ENCODE peak calls at places on chromosomes 16 and 17, in nine cellular contexts. E is heart right ventricle, X is AG09309, N is lung, B is cardiac muscle cell, F is endodermal cell, R is BJ, L is dorsolateral prefrontal cortex, I is GM13977. O is an unnamed sample.

GRCh38 chr17:1947743-1948516 is 77.2 kb downstream of the RTN4RL1 start:
- DNase-seq in I (no peak), R (no peak), N (no peak), L (no peak), B (no peak), X (no peak), E (no peak), F (no peak), O (no peak)

GRCh38 chr17:7834554-7834890 is 505 bp downstream of the KDM6B start:
- DNase-seq in F (no peak), I (peak; percentile 52), R (no peak), E (peak; percentile 73), L (no peak), N (peak; percentile 81), B (no peak), X (no peak), O (no peak)

GRCh38 chr16:49663081-49664057 is 192.5 kb downstream of the ZNF423 start:
- DNase-seq in F (no peak), E (peak; percentile 50), N (no peak), I (no peak), X (no peak), R (no peak), L (no peak), B (peak; percentile 26), O (no peak)

GRCh38 chr17:55704412-55704811 is 18.3 kb downstream of the TMEM100 start:
- DNase-seq in B (no peak), L (no peak), X (no peak), R (no peak), F (peak; percentile 5), I (no peak), E (no peak), N (no peak), O (no peak)

GRCh38 chr16:14368399-14368798 is 261.7 kb downstream of the PARN start:
- DNase-seq in I (no peak), N (no peak), F (no peak), E (no peak), L (no peak), R (no peak), X (no peak), B (no peak), O (no peak)

GRCh38 chr17:69822314-69822875 is 252.6 kb upstream of the KCNJ16 start:
- DNase-seq in L (no peak), N (no peak), X (no peak), F (no peak), B (no peak), R (no peak), I (no peak), E (no peak), O (no peak)

GRCh38 chr17:48637323-48638260 is 11.4 kb upstream of the HOXB9 start:
- DNase-seq in R (no peak), X (peak; percentile 52), N (no peak), E (no peak), F (peak; percentile 47), L (no peak), I (no peak), B (peak; percentile 67), O (no peak)

GRCh38 chr16:31177136-31177535 is 2.8 kb upstream of the FUS start:
- DNase-seq in R (no peak), E (no peak), I (no peak), L (no peak), X (peak; percentile 7), N (peak; percentile 78), B (no peak), F (no peak), O (no peak)

GRCh38 chr16:2856061-2856670 is 1.8 kb downstream of the PRSS22 start:
- DNase-seq in X (no peak), E (no peak), N (peak; percentile 58), F (peak; percentile 87), R (no peak), B (no peak), L (no peak), I (peak; percentile 39), O (peak; percentile 43)

GRCh38 chr17:42843358-42843934 is 934 bp upstream of the AOC2 start:
- DNase-seq in L (no peak), E (no peak), B (peak; percentile 86), N (no peak), F (peak; percentile 82), X (peak; percentile 37), R (no peak), I (peak; percentile 64), O (peak; percentile 53)

GRCh38 chr17:61338874-61339478 is 60.7 kb upstream of the TBX2 start:
- DNase-seq in B (peak; percentile 49), L (no peak), E (no peak), R (no peak), I (no peak), F (no peak), N (no peak), X (no peak), O (no peak)

GRCh38 chr16:2838928-2839327 is 8.8 kb downstream of the ZG16B start:
- DNase-seq in N (peak; percentile 67), F (peak; percentile 93), B (peak; percentile 86), L (peak; percentile 77), R (no peak), E (peak; percentile 56), X (peak; percentile 38), I (peak; percentile 82), O (peak; percentile 87)

GRCh38 chr17:1890758-1891450 is 61.1 kb downstream of the RPA1 start:
- DNase-seq in L (no peak), N (no peak), E (no peak), F (no peak), R (no peak), X (no peak), B (no peak), I (no peak), O (no peak)

GRCh38 chr16:24046442-24046841 is 209.7 kb upstream of the CACNG3 start:
- DNase-seq in I (no peak), R (no peak), X (no peak), F (peak; percentile 87), L (no peak), E (no peak), B (no peak), N (no peak), O (no peak)

GRCh38 chr17:52297230-52298010 is 138.9 kb upstream of the CA10 start:
- DNase-seq in L (no peak), X (no peak), I (no peak), B (no peak), N (no peak), R (no peak), E (no peak), F (no peak), O (no peak)

DNA sequence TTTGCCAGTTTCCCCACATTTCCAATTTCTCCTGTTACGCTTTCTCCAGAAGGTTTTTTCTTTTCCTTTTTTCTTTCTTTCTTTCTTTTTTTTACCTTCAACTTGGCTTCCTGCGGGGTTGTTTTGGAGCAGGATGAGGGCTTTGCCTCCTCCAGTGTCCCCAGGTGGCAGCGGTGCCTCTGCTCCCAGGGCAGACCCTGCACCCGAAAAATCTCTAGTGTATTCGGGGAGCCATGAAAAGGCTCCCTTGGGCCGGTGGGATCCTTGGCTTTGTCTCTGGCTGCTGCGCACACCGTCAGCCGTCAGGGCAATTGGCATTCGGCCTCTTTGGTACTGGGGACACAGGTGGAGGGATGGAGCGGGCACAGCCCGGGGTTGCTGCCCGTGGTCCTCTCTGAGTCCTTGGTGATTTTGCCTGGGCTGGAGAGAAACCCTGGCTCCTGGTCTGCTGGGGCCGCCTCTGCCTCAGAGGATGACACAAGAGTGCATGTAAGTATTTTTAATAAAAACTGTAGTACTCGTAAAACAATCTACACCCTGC is 846 bp downstream of the ITGB3 start:
- DNase-seq in R (no peak), I (no peak), F (peak; percentile 68), L (no peak), B (no peak), N (no peak), X (no peak), E (no peak), O (no peak)
- TF ChIP-seq CTCF in R (no peak), I (no peak), F (no peak), L (no peak), B (no peak), N (no peak), X (no peak), E (no peak), O (no peak)

DNA sequence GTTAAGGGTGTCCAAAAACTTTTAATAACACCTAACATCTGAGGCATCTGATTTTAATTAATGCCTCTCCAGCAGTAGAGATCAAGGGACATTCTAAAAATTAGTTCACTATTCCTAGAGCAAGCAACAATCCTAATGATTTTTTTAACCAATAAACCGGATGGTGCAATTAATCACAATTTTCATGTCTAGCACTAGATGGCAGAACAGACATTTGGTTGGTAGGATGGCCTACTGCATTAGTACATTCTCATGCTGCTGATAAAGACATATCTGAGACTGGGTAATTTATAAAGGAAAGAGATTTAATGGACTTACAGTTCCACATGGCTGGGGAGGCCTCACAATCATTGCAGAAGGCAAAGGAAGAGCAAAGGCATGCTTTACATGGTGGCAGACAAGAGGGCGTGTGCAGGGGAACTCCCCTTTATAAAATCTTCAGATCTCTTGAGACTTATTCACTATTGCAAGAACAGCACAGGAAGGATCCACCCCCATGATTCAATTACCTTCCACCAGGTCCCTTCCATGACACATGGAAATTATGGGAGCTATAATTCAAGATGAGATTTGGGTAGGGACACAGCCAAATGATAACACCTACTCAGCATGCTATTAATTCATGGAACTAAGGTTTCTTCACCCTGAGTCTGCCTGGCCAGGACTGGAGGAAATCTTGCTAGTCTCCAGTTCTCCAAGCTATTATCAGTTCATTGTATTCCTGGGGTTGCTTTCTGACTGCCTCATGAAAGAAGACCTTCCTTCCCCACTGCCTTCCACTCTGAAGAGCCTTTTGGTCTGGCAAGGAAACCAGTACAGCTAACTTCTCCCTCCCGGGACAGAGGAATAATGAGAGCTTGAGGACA is 24.8 kb downstream of the HS3ST3A1 start:
- DNase-seq in R (no peak), F (no peak), E (no peak), B (no peak), N (no peak), I (no peak), X (no peak), L (no peak), O (no peak)
- TF ChIP-seq CTCF in R (no peak), F (no peak), E (peak; percentile 12), B (peak; percentile 5), N (no peak), I (no peak), X (peak; percentile 4), L (no peak), O (no peak)

DNA sequence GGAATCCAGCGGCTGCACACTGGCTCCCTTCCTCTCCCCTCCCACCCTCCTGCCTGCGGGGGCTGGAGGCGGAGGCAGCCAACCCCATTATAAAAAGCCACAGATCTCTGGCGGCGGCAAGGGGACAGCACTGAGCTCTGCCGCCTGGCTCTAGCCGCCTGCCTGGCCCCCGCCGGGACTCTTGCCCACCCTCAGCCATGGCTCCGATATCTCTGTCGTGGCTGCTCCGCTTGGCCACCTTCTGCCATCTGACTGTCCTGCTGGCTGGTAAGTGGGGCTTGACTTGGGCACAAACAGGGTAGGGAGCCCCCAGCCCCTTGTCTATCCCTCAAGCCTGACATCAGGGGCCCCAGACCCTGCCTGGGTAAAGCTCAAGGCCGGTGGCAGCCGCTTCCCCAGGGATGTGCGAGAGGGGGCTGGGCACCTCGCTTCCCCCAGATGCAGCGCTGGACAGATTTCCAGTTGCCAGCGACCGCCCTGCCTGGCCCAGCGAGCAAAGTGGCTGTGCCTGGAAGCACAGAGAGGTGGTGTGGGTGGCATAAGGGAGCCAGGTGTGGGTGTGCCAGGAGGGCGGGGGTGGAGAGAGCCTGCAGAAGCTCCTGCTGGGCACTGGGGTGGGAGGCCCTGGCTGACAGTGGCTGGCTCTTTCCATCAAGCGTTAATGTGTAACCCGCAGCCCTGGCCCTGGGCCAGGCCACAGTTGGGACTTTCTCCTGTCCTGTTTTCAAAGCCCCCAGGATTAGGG is at the start of gene CX3CL1:
- DNase-seq in F (peak; percentile 91), I (no peak), B (peak; percentile 69), L (peak; percentile 89), N (peak; percentile 53), R (no peak), E (peak; percentile 64), X (no peak), O (no peak)
- TF ChIP-seq CTCF in F (peak; percentile 56), I (no peak), B (peak; percentile 6), L (no peak), N (peak; percentile 5), R (peak; percentile 9), E (peak; percentile 39), X (no peak), O (no peak)

GRCh38 chr16:56603589-56603988 is 4.8 kb upstream of the MT2A start:
- DNase-seq in I (no peak), R (no peak), N (no peak), B (peak; percentile 36), L (no peak), E (peak; percentile 37), F (peak; percentile 87), X (no peak), O (no peak)
- TF ChIP-seq CTCF in I (peak; percentile 36), R (peak; percentile 52), N (peak; percentile 43), B (peak; percentile 32), L (peak; percentile 56), E (peak; percentile 62), F (peak; percentile 76), X (peak; percentile 59), O (no peak)

O was measured in GM13976.